ENCODE peak calls at places on chromosomes 6 and 20, in ten cellular contexts. H is HT-29; O is left colon; B is AG08395; G is adrenal gland; L is progenitor cell of endocrine pancreas; W is CD4-positive, alpha-beta T cell; C is effector CD8-positive, alpha-beta T cell; E is HFF-Myc; M is neuronal stem cell. Y is an unnamed sample.

GRCh38 chr6:112309244-112309643 is 37.9 kb upstream of the RFPL4B start:
- DNase-seq in H (no peak), O (no peak), B (no peak), G (no peak), L (no peak), W (no peak), C (no peak), E (no peak), M (no peak), Y (no peak)

GRCh38 chr6:37566209-37566859 is 66.6 kb upstream of the CCDC167 start:
- DNase-seq in H (peak; percentile 28), O (no peak), B (peak; percentile 73), G (peak; percentile 74), L (peak; percentile 66), W (peak; percentile 64), C (peak; percentile 63), E (no peak), M (peak; percentile 80), Y (peak; percentile 69)

GRCh38 chr6:28336284-28337024 is 506 bp upstream of the ZSCAN31 start:
- DNase-seq in H (peak; percentile 76), O (peak; percentile 45), B (no peak), G (peak; percentile 58), L (no peak), W (no peak), C (no peak), E (peak; percentile 60), M (no peak), Y (peak; percentile 48)

GRCh38 chr6:29908341-29908662 is 34.0 kb upstream of the HLA-A start:
- DNase-seq in H (no peak), O (no peak), B (no peak), G (no peak), L (no peak), W (no peak), C (no peak), E (no peak), M (no peak), Y (no peak)

GRCh38 chr6:140537834-140538680 is 1163.6 kb upstream of the CITED2 start:
- DNase-seq in H (no peak), O (no peak), B (peak; percentile 80), G (no peak), L (no peak), W (no peak), C (no peak), E (peak; percentile 93), M (peak; percentile 69), Y (no peak)

GRCh38 chr6:36985384-36985962 is 523 bp downstream of the MTCH1 start:
- DNase-seq in H (no peak), O (no peak), B (no peak), G (peak; percentile 74), L (no peak), W (no peak), C (no peak), E (no peak), M (no peak), Y (no peak)

GRCh38 chr20:36754656-36755222 is 8.8 kb upstream of the NDRG3 start:
- DNase-seq in H (peak; percentile 93), O (no peak), B (peak; percentile 79), G (peak; percentile 80), L (peak; percentile 23), W (peak; percentile 33), C (no peak), E (peak; percentile 62), M (peak; percentile 41), Y (no peak)

GRCh38 chr20:33561981-33562601 is 72.2 kb downstream of the CBFA2T2 start:
- DNase-seq in H (peak; percentile 95), O (peak; percentile 91), B (peak; percentile 86), G (peak; percentile 86), L (no peak), W (no peak), C (no peak), E (peak; percentile 97), M (no peak), Y (peak; percentile 88)